ENCODE peak calls at places on chromosomes 1 and 21, in six cellular contexts. P is right atrium auricular region; Z is K562; R is CD8-positive, alpha-beta T cell; O is GM23248; S is skeletal muscle cell. D is an unnamed sample.

GRCh38 chr1:218259800-218260199 is 25.3 kb upstream of the RRP15 start:
- DNase-seq in R (no peak), P (no peak), O (no peak), S (no peak), Z (peak; percentile 69), D (peak; percentile 42)

GRCh38 chr1:3889952-3890351 is 10.1 kb downstream of the C1orf174 start:
- DNase-seq in O (no peak), S (no peak), P (no peak), R (no peak), Z (no peak), D (no peak)

GRCh38 chr1:77060000-77060399 is 159.2 kb downstream of the PIGK start:
- DNase-seq in P (no peak), R (no peak), Z (no peak), S (no peak), O (no peak), D (no peak)

GRCh38 chr1:61056674-61057439 is 25.5 kb upstream of the NFIA start:
- DNase-seq in P (no peak), Z (peak; percentile 30), O (peak; percentile 72), R (no peak), S (peak; percentile 50), D (peak; percentile 52)

GRCh38 chr21:33047231-33047630 is 21.5 kb downstream of the OLIG2 start:
- DNase-seq in Z (no peak), S (no peak), R (no peak), P (no peak), O (peak; percentile 88), D (peak; percentile 53)

GRCh38 chr1:205171369-205171768 is 40.1 kb downstream of the DSTYK start:
- DNase-seq in O (no peak), Z (no peak), P (no peak), S (no peak), R (no peak), D (no peak)

GRCh38 chr1:109090415-109091195 is at the start of gene TMEM167B:
- DNase-seq in P (peak; percentile 96), R (peak; percentile 80), S (peak; percentile 87), Z (peak; percentile 89), O (peak; percentile 98), D (peak; percentile 96)

GRCh38 chr1:158355773-158356172 is 2.1 kb downstream of the CD1E start:
- DNase-seq in S (no peak), R (no peak), O (no peak), P (no peak), Z (no peak), D (no peak)

GRCh38 chr1:20058531-20058930 is 11.5 kb upstream of the PLA2G5 start:
- DNase-seq in Z (no peak), P (peak; percentile 54), S (peak; percentile 51), R (peak; percentile 11), O (peak; percentile 83), D (peak; percentile 75)

GRCh38 chr1:45557422-45557944 is 6.9 kb downstream of the AKR1A1 start:
- DNase-seq in O (no peak), P (no peak), R (no peak), Z (no peak), S (no peak), D (no peak)

GRCh38 chr1:242212401-242212800 is 213.5 kb upstream of the MAP1LC3C start:
- DNase-seq in S (no peak), O (no peak), P (no peak), R (no peak), Z (no peak), D (no peak)

GRCh38 chr1:81287681-81288080 is 513.1 kb upstream of the ADGRL2 start:
- DNase-seq in P (no peak), O (no peak), Z (no peak), S (no peak), R (no peak), D (no peak)

D was measured in ELR.